ENCODE peak calls at places on chromosomes 5 and 9, in nine cellular contexts. U, I, D, P, X, Z, Y, G and W are unnamed samples.

GRCh38 chr9:73347720-73348119 is 196.1 kb downstream of the ANXA1 start:
- DNase-seq in U (no peak), I (no peak), D (no peak), P (no peak), X (no peak), Z (no peak), Y (no peak), G (no peak), W (no peak)

GRCh38 chr9:28365020-28365640 is 791.8 kb upstream of the C9orf72 start:
- DNase-seq in U (no peak), I (no peak), D (no peak), P (peak; percentile 4), X (peak; percentile 52), Z (no peak), Y (no peak), G (no peak), W (no peak)

GRCh38 chr5:758698-759053 is 25.9 kb downstream of the ZDHHC11B start:
- DNase-seq in U (no peak), I (no peak), D (peak; percentile 4), P (no peak), X (no peak), Z (no peak), Y (no peak), G (no peak), W (no peak)

GRCh38 chr9:23638011-23638410 is 188.0 kb downstream of the ELAVL2 start:
- DNase-seq in U (no peak), I (no peak), D (no peak), P (no peak), X (no peak), Z (no peak), Y (no peak), G (no peak), W (no peak)

GRCh38 chr9:21983509-21983908 is 10.7 kb downstream of the CDKN2A start:
- DNase-seq in U (no peak), I (no peak), D (no peak), P (no peak), X (no peak), Z (no peak), Y (no peak), G (no peak), W (no peak)

GRCh38 chr5:120613729-120614128 is 149.6 kb downstream of the PRR16 start:
- DNase-seq in U (no peak), I (no peak), D (no peak), P (peak; percentile 40), X (no peak), Z (no peak), Y (peak; percentile 54), G (no peak), W (peak; percentile 36)

GRCh38 chr5:122376305-122376704 is 64.3 kb downstream of the SNCAIP start:
- DNase-seq in U (no peak), I (no peak), D (no peak), P (no peak), X (no peak), Z (no peak), Y (no peak), G (no peak), W (no peak)

GRCh38 chr9:114366334-114367128 is 21.3 kb downstream of the AKNA start:
- DNase-seq in U (peak; percentile 41), I (no peak), D (no peak), P (peak; percentile 84), X (no peak), Z (peak; percentile 60), Y (peak; percentile 90), G (peak; percentile 88), W (peak; percentile 90)

GRCh38 chr9:130327781-130328348 is 62.3 kb downstream of the HMCN2 start:
- DNase-seq in U (no peak), I (no peak), D (no peak), P (peak; percentile 76), X (no peak), Z (no peak), Y (peak; percentile 29), G (no peak), W (peak; percentile 28)

GRCh38 chr9:134789168-134789567 is 91.4 kb upstream of the FCN2 start:
- DNase-seq in U (no peak), I (no peak), D (no peak), P (no peak), X (no peak), Z (no peak), Y (no peak), G (no peak), W (no peak)

GRCh38 chr5:5306696-5307095 is 115.8 kb upstream of the ICE1 start:
- DNase-seq in U (peak; percentile 67), I (no peak), D (no peak), P (peak; percentile 77), X (no peak), Z (no peak), Y (no peak), G (no peak), W (peak; percentile 93)

GRCh38 chr9:13410566-13411031 is 131.1 kb upstream of the MPDZ start:
- DNase-seq in U (peak; percentile 7), I (no peak), D (no peak), P (peak; percentile 63), X (no peak), Z (no peak), Y (peak; percentile 41), G (peak; percentile 54), W (peak; percentile 6)

GRCh38 chr9:17402309-17402708 is 176.6 kb upstream of the SH3GL2 start:
- DNase-seq in U (no peak), I (no peak), D (no peak), P (peak; percentile 36), X (peak; percentile 60), Z (no peak), Y (peak; percentile 26), G (peak; percentile 51), W (peak; percentile 26)

GRCh38 chr9:2641033-2641432 is 19.4 kb downstream of the VLDLR start:
- DNase-seq in U (no peak), I (no peak), D (no peak), P (no peak), X (no peak), Z (no peak), Y (no peak), G (no peak), W (no peak)

GRCh38 chr5:180785794-180786221 is 16.8 kb downstream of the MGAT1 start:
- DNase-seq in U (no peak), I (no peak), D (no peak), P (peak; percentile 75), X (peak; percentile 87), Z (no peak), Y (peak; percentile 93), G (peak; percentile 89), W (peak; percentile 89)

GRCh38 chr9:129330711-129331279 is 152.7 kb upstream of the IER5L start:
- DNase-seq in U (no peak), I (no peak), D (no peak), P (peak; percentile 62), X (no peak), Z (peak; percentile 16), Y (peak; percentile 48), G (peak; percentile 48), W (no peak)

GRCh38 chr9:18720691-18721090 is 246.7 kb downstream of the ADAMTSL1 start:
- DNase-seq in U (no peak), I (no peak), D (no peak), P (peak; percentile 93), X (no peak), Z (no peak), Y (peak; percentile 89), G (no peak), W (peak; percentile 19)

GRCh38 chr9:93332317-93332716 is 119.2 kb upstream of the FAM120A start:
- DNase-seq in U (no peak), I (no peak), D (no peak), P (no peak), X (no peak), Z (no peak), Y (no peak), G (no peak), W (no peak)

GRCh38 chr5:84036842-84037241 is 316.2 kb upstream of the HAPLN1 start:
- DNase-seq in U (no peak), I (no peak), D (no peak), P (no peak), X (peak; percentile 30), Z (no peak), Y (no peak), G (no peak), W (no peak)

GRCh38 chr5:138580001-138580400 is 4.8 kb upstream of the HSPA9 start:
- DNase-seq in U (no peak), I (no peak), D (no peak), P (no peak), X (no peak), Z (no peak), Y (no peak), G (no peak), W (no peak)

GRCh38 chr9:87599901-87600610 is 102.4 kb downstream of the DAPK1 start:
- DNase-seq in U (peak; percentile 41), I (no peak), D (no peak), P (peak; percentile 78), X (no peak), Z (no peak), Y (peak; percentile 83), G (peak; percentile 94), W (peak; percentile 92)

GRCh38 chr9:105413486-105414068 is 34.3 kb upstream of the FSD1L start:
- DNase-seq in U (peak; percentile 35), I (no peak), D (peak; percentile 55), P (peak; percentile 49), X (peak; percentile 68), Z (no peak), Y (peak; percentile 52), G (peak; percentile 52), W (peak; percentile 47)

GRCh38 chr9:111633389-111633736 is 2.2 kb downstream of the DNAJC25 start:
- DNase-seq in U (no peak), I (no peak), D (no peak), P (no peak), X (no peak), Z (no peak), Y (no peak), G (no peak), W (no peak)

GRCh38 chr9:89743576-89744254 is 138.9 kb downstream of the GADD45G start:
- DNase-seq in U (no peak), I (no peak), D (no peak), P (no peak), X (peak; percentile 50), Z (peak; percentile 39), Y (no peak), G (no peak), W (no peak)

GRCh38 chr9:127684576-127684975 is 22.2 kb upstream of the CFAP157 start:
- DNase-seq in U (peak; percentile 70), I (no peak), D (no peak), P (peak; percentile 85), X (no peak), Z (no peak), Y (peak; percentile 80), G (peak; percentile 11), W (peak; percentile 90)

GRCh38 chr5:176416965-176417364 is 626 bp upstream of the CLTB start:
- DNase-seq in U (no peak), I (no peak), D (no peak), P (no peak), X (no peak), Z (no peak), Y (no peak), G (no peak), W (no peak)